ENCODE peak calls at places on chromosomes 6 and 20, in ten cellular contexts. One of them, this sample, is unnamed.

GRCh38 chr6:129186988-129187387 is 304.1 kb downstream of the LAMA2 start:
- DNase-seq in fibroblast of pulmonary artery: peak; percentile 84
- DNase-seq in gastrocnemius medialis: no peak
- DNase-seq in NB4: peak; percentile 32
- DNase-seq in uterus: no peak
- DNase-seq in HCT116: peak; percentile 73
- DNase-seq in cardiac muscle cell: no peak
- DNase-seq in AG04449: no peak
- DNase-seq in fibroblast of mammary gland: peak; percentile 93
- DNase-seq in colonic mucosa: no peak
- DNase-seq in this sample: peak; percentile 68

GRCh38 chr6:133241901-133242760 is 974 bp downstream of the EYA4 start:
- DNase-seq in gastrocnemius medialis: peak; percentile 55
- DNase-seq in fibroblast of pulmonary artery: peak; percentile 28
- DNase-seq in NB4: no peak
- DNase-seq in uterus: no peak
- DNase-seq in HCT116: no peak
- DNase-seq in fibroblast of mammary gland: peak; percentile 15
- DNase-seq in cardiac muscle cell: peak; percentile 43
- DNase-seq in AG04449: no peak
- DNase-seq in colonic mucosa: no peak
- DNase-seq in this sample: no peak

GRCh38 chr6:160887616-160888015 is 104.0 kb upstream of the MAP3K4 start:
- DNase-seq in colonic mucosa: no peak
- DNase-seq in fibroblast of pulmonary artery: no peak
- DNase-seq in uterus: no peak
- DNase-seq in gastrocnemius medialis: no peak
- DNase-seq in HCT116: no peak
- DNase-seq in fibroblast of mammary gland: no peak
- DNase-seq in NB4: no peak
- DNase-seq in AG04449: no peak
- DNase-seq in cardiac muscle cell: no peak
- DNase-seq in this sample: no peak

GRCh38 chr20:38131588-38132121 is 33.4 kb downstream of the TGM2 start:
- DNase-seq in uterus: peak; percentile 3
- DNase-seq in fibroblast of pulmonary artery: no peak
- DNase-seq in cardiac muscle cell: no peak
- DNase-seq in colonic mucosa: no peak
- DNase-seq in NB4: peak; percentile 24
- DNase-seq in fibroblast of mammary gland: no peak
- DNase-seq in gastrocnemius medialis: no peak
- DNase-seq in AG04449: no peak
- DNase-seq in HCT116: no peak
- DNase-seq in this sample: no peak

GRCh38 chr6:73694711-73695411 is 1.1 kb upstream of the CD109 start:
- DNase-seq in colonic mucosa: no peak
- DNase-seq in AG04449: no peak
- DNase-seq in uterus: peak; percentile 28
- DNase-seq in NB4: no peak
- DNase-seq in fibroblast of pulmonary artery: peak; percentile 56
- DNase-seq in cardiac muscle cell: no peak
- DNase-seq in fibroblast of mammary gland: peak; percentile 83
- DNase-seq in gastrocnemius medialis: no peak
- DNase-seq in HCT116: no peak
- DNase-seq in this sample: no peak

GRCh38 chr20:20731000-20731944 is 18.8 kb upstream of the RALGAPA2 start:
- DNase-seq in uterus: no peak
- DNase-seq in cardiac muscle cell: no peak
- DNase-seq in NB4: no peak
- DNase-seq in fibroblast of pulmonary artery: peak; percentile 39
- DNase-seq in colonic mucosa: no peak
- DNase-seq in AG04449: no peak
- DNase-seq in HCT116: no peak
- DNase-seq in fibroblast of mammary gland: peak; percentile 14
- DNase-seq in gastrocnemius medialis: no peak
- DNase-seq in this sample: no peak

GRCh38 chr20:3716195-3716834 is 3.9 kb upstream of the SIGLEC1 start:
- DNase-seq in NB4: peak; percentile 77
- DNase-seq in colonic mucosa: no peak
- DNase-seq in cardiac muscle cell: peak; percentile 64
- DNase-seq in fibroblast of mammary gland: peak; percentile 49
- DNase-seq in uterus: no peak
- DNase-seq in HCT116: peak; percentile 51
- DNase-seq in fibroblast of pulmonary artery: peak; percentile 67
- DNase-seq in AG04449: no peak
- DNase-seq in gastrocnemius medialis: no peak
- DNase-seq in this sample: no peak

GRCh38 chr20:32752458-32753250 is 9.4 kb upstream of the COMMD7 start:
- DNase-seq in gastrocnemius medialis: no peak
- DNase-seq in fibroblast of mammary gland: peak; percentile 89
- DNase-seq in HCT116: no peak
- DNase-seq in colonic mucosa: no peak
- DNase-seq in cardiac muscle cell: peak; percentile 49
- DNase-seq in NB4: peak; percentile 57
- DNase-seq in fibroblast of pulmonary artery: peak; percentile 48
- DNase-seq in AG04449: no peak
- DNase-seq in uterus: no peak
- DNase-seq in this sample: no peak

GRCh38 chr6:131808460-131809269 is 845 bp downstream of the ENPP1 start:
- DNase-seq in fibroblast of pulmonary artery: no peak
- DNase-seq in cardiac muscle cell: no peak
- DNase-seq in colonic mucosa: no peak
- DNase-seq in HCT116: no peak
- DNase-seq in gastrocnemius medialis: no peak
- DNase-seq in uterus: no peak
- DNase-seq in AG04449: no peak
- DNase-seq in fibroblast of mammary gland: no peak
- DNase-seq in NB4: no peak
- DNase-seq in this sample: no peak
- H3K4me3 ChIP-seq in fibroblast of pulmonary artery: peak overlapping the region; percentile 55
- H3K4me3 ChIP-seq in cardiac muscle cell: peak overlapping the region; percentile 55
- H3K4me3 ChIP-seq in colonic mucosa: peak overlapping the region; percentile 55
- H3K4me3 ChIP-seq in HCT116: peak overlapping the region; percentile 51
- H3K4me3 ChIP-seq in gastrocnemius medialis: peak overlapping the region; percentile 61
- H3K4me3 ChIP-seq in uterus: peak overlapping the region; percentile 85
- H3K4me3 ChIP-seq in AG04449: peak overlapping the region; percentile 65
- H3K4me3 ChIP-seq in fibroblast of mammary gland: peak overlapping the region; percentile 67
- H3K4me3 ChIP-seq in NB4: no peak overlapping the region
- H3K4me3 ChIP-seq in this sample: peak overlapping the region; percentile 63

GRCh38 chr6:112114577-112115223 is 27.3 kb downstream of the FAM229B start:
- DNase-seq in fibroblast of mammary gland: no peak
- DNase-seq in AG04449: no peak
- DNase-seq in colonic mucosa: no peak
- DNase-seq in fibroblast of pulmonary artery: no peak
- DNase-seq in HCT116: no peak
- DNase-seq in cardiac muscle cell: no peak
- DNase-seq in gastrocnemius medialis: no peak
- DNase-seq in uterus: no peak
- DNase-seq in NB4: no peak
- DNase-seq in this sample: no peak

GRCh38 chr6:112113918-112114317 is 26.5 kb downstream of the FAM229B start:
- DNase-seq in gastrocnemius medialis: no peak
- DNase-seq in fibroblast of pulmonary artery: no peak
- DNase-seq in cardiac muscle cell: no peak
- DNase-seq in HCT116: no peak
- DNase-seq in uterus: no peak
- DNase-seq in fibroblast of mammary gland: no peak
- DNase-seq in colonic mucosa: no peak
- DNase-seq in AG04449: no peak
- DNase-seq in NB4: no peak
- DNase-seq in this sample: peak; percentile 35

GRCh38 chr6:112118034-112118433 is 30.6 kb downstream of the FAM229B start:
- DNase-seq in fibroblast of mammary gland: no peak
- DNase-seq in uterus: no peak
- DNase-seq in colonic mucosa: no peak
- DNase-seq in fibroblast of pulmonary artery: no peak
- DNase-seq in AG04449: no peak
- DNase-seq in NB4: no peak
- DNase-seq in gastrocnemius medialis: no peak
- DNase-seq in cardiac muscle cell: no peak
- DNase-seq in HCT116: no peak
- DNase-seq in this sample: no peak

GRCh38 chr6:112117554-112117953 is 30.2 kb downstream of the FAM229B start:
- DNase-seq in fibroblast of pulmonary artery: peak; percentile 51
- DNase-seq in NB4: peak; percentile 54
- DNase-seq in AG04449: no peak
- DNase-seq in gastrocnemius medialis: no peak
- DNase-seq in uterus: no peak
- DNase-seq in HCT116: no peak
- DNase-seq in colonic mucosa: no peak
- DNase-seq in fibroblast of mammary gland: peak; percentile 33
- DNase-seq in cardiac muscle cell: no peak
- DNase-seq in this sample: no peak

GRCh38 chr6:112116215-112116614 is 28.8 kb downstream of the FAM229B start:
- DNase-seq in cardiac muscle cell: no peak
- DNase-seq in AG04449: no peak
- DNase-seq in fibroblast of mammary gland: no peak
- DNase-seq in NB4: no peak
- DNase-seq in HCT116: no peak
- DNase-seq in gastrocnemius medialis: no peak
- DNase-seq in uterus: no peak
- DNase-seq in fibroblast of pulmonary artery: no peak
- DNase-seq in colonic mucosa: no peak
- DNase-seq in this sample: no peak
- TF ChIP-seq CTCF in cardiac muscle cell: no peak
- TF ChIP-seq CTCF in AG04449: no peak
- TF ChIP-seq CTCF in fibroblast of mammary gland: no peak
- TF ChIP-seq CTCF in NB4: no peak
- TF ChIP-seq CTCF in HCT116: no peak
- TF ChIP-seq CTCF in gastrocnemius medialis: no peak
- TF ChIP-seq CTCF in uterus: no peak
- TF ChIP-seq CTCF in fibroblast of pulmonary artery: no peak
- TF ChIP-seq CTCF in colonic mucosa: no peak
- TF ChIP-seq CTCF in this sample: no peak

GRCh38 chr20:58514321-58515239 is 619 bp downstream of the APCDD1L start:
- DNase-seq in AG04449: no peak
- DNase-seq in fibroblast of pulmonary artery: no peak
- DNase-seq in NB4: no peak
- DNase-seq in uterus: no peak
- DNase-seq in HCT116: no peak
- DNase-seq in cardiac muscle cell: peak; percentile 12
- DNase-seq in fibroblast of mammary gland: peak; percentile 35
- DNase-seq in colonic mucosa: no peak
- DNase-seq in gastrocnemius medialis: no peak
- DNase-seq in this sample: no peak

GRCh38 chr20:58512808-58513552 is 2.2 kb downstream of the APCDD1L start:
- DNase-seq in colonic mucosa: no peak
- DNase-seq in uterus: no peak
- DNase-seq in NB4: no peak
- DNase-seq in AG04449: no peak
- DNase-seq in cardiac muscle cell: no peak
- DNase-seq in HCT116: no peak
- DNase-seq in fibroblast of mammary gland: no peak
- DNase-seq in fibroblast of pulmonary artery: no peak
- DNase-seq in gastrocnemius medialis: no peak
- DNase-seq in this sample: no peak

GRCh38 chr20:58511861-58512260 is 3.3 kb downstream of the APCDD1L start:
- DNase-seq in colonic mucosa: no peak
- DNase-seq in cardiac muscle cell: no peak
- DNase-seq in gastrocnemius medialis: no peak
- DNase-seq in fibroblast of mammary gland: no peak
- DNase-seq in NB4: no peak
- DNase-seq in fibroblast of pulmonary artery: peak; percentile 13
- DNase-seq in HCT116: no peak
- DNase-seq in AG04449: no peak
- DNase-seq in uterus: no peak
- DNase-seq in this sample: no peak

GRCh38 chr20:58515240-58516212 is at the start of gene APCDD1L:
- DNase-seq in fibroblast of pulmonary artery: peak; percentile 37
- DNase-seq in colonic mucosa: no peak
- DNase-seq in gastrocnemius medialis: no peak
- DNase-seq in uterus: no peak
- DNase-seq in AG04449: peak; percentile 41
- DNase-seq in HCT116: no peak
- DNase-seq in fibroblast of mammary gland: peak; percentile 69
- DNase-seq in cardiac muscle cell: no peak
- DNase-seq in NB4: no peak
- DNase-seq in this sample: peak; percentile 6

GRCh38 chr20:58513580-58514285 is 1.5 kb downstream of the APCDD1L start:
- DNase-seq in uterus: no peak
- DNase-seq in NB4: no peak
- DNase-seq in colonic mucosa: no peak
- DNase-seq in AG04449: no peak
- DNase-seq in cardiac muscle cell: no peak
- DNase-seq in fibroblast of mammary gland: no peak
- DNase-seq in gastrocnemius medialis: no peak
- DNase-seq in fibroblast of pulmonary artery: no peak
- DNase-seq in HCT116: no peak
- DNase-seq in this sample: no peak
- H3K4me3 ChIP-seq in uterus: no peak overlapping the region
- H3K4me3 ChIP-seq in NB4: no peak overlapping the region
- H3K4me3 ChIP-seq in colonic mucosa: no peak overlapping the region
- H3K4me3 ChIP-seq in AG04449: peak overlapping the region; percentile 78
- H3K4me3 ChIP-seq in cardiac muscle cell: no peak overlapping the region
- H3K4me3 ChIP-seq in fibroblast of mammary gland: peak overlapping the region; percentile 62
- H3K4me3 ChIP-seq in gastrocnemius medialis: no peak overlapping the region
- H3K4me3 ChIP-seq in fibroblast of pulmonary artery: no peak overlapping the region
- H3K4me3 ChIP-seq in HCT116: no peak overlapping the region
- H3K4me3 ChIP-seq in this sample: peak overlapping the region; percentile 45

GRCh38 chr20:48049171-48049570 is 263.9 kb upstream of the SULF2 start:
- DNase-seq in HCT116: no peak
- DNase-seq in AG04449: no peak
- DNase-seq in NB4: no peak
- DNase-seq in gastrocnemius medialis: no peak
- DNase-seq in cardiac muscle cell: no peak
- DNase-seq in uterus: no peak
- DNase-seq in colonic mucosa: no peak
- DNase-seq in fibroblast of pulmonary artery: no peak
- DNase-seq in fibroblast of mammary gland: no peak
- DNase-seq in this sample: no peak

GRCh38 chr20:48049631-48050030 is 264.4 kb upstream of the SULF2 start:
- DNase-seq in HCT116: no peak
- DNase-seq in fibroblast of mammary gland: no peak
- DNase-seq in cardiac muscle cell: no peak
- DNase-seq in colonic mucosa: no peak
- DNase-seq in NB4: no peak
- DNase-seq in AG04449: no peak
- DNase-seq in fibroblast of pulmonary artery: no peak
- DNase-seq in gastrocnemius medialis: no peak
- DNase-seq in uterus: no peak
- DNase-seq in this sample: no peak

GRCh38 chr20:48051810-48052491 is 266.7 kb upstream of the SULF2 start:
- DNase-seq in fibroblast of pulmonary artery: peak; percentile 92
- DNase-seq in colonic mucosa: no peak
- DNase-seq in uterus: no peak
- DNase-seq in HCT116: no peak
- DNase-seq in NB4: no peak
- DNase-seq in cardiac muscle cell: no peak
- DNase-seq in AG04449: peak; percentile 38
- DNase-seq in gastrocnemius medialis: no peak
- DNase-seq in fibroblast of mammary gland: peak; percentile 84
- DNase-seq in this sample: peak; percentile 72

GRCh38 chr20:48042628-48043027 is 257.3 kb upstream of the SULF2 start:
- DNase-seq in NB4: no peak
- DNase-seq in AG04449: no peak
- DNase-seq in cardiac muscle cell: no peak
- DNase-seq in fibroblast of mammary gland: no peak
- DNase-seq in colonic mucosa: no peak
- DNase-seq in uterus: no peak
- DNase-seq in HCT116: no peak
- DNase-seq in fibroblast of pulmonary artery: no peak
- DNase-seq in gastrocnemius medialis: no peak
- DNase-seq in this sample: no peak

DNA sequence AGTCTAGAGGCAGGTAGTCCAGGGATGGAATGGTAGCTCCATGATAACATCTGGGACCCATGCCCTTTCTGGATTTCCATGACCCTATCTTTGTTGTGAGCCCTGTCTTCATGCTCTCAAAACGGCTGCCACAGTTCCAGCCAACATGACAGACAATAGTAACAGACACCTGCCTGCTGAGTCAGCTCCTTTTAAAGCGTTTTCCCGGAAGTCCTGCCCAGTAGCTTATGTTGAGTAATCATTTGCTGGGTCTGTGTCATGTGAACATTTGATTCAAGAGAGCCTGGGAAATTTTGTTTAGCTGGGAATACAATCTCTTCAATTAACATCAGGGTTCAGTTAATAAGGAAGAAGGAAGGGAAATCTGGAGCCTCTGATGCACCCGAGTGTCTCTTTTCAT is 262.2 kb upstream of the SULF2 start:
- DNase-seq in colonic mucosa: no peak
- DNase-seq in HCT116: no peak
- DNase-seq in AG04449: no peak
- DNase-seq in fibroblast of pulmonary artery: peak; percentile 31
- DNase-seq in uterus: no peak
- DNase-seq in gastrocnemius medialis: no peak
- DNase-seq in NB4: peak; percentile 34
- DNase-seq in cardiac muscle cell: no peak
- DNase-seq in fibroblast of mammary gland: peak; percentile 51
- DNase-seq in this sample: no peak
- TF ChIP-seq CTCF in colonic mucosa: no peak
- TF ChIP-seq CTCF in HCT116: no peak
- TF ChIP-seq CTCF in AG04449: no peak
- TF ChIP-seq CTCF in fibroblast of pulmonary artery: no peak
- TF ChIP-seq CTCF in uterus: no peak
- TF ChIP-seq CTCF in gastrocnemius medialis: no peak
- TF ChIP-seq CTCF in NB4: no peak
- TF ChIP-seq CTCF in cardiac muscle cell: no peak
- TF ChIP-seq CTCF in fibroblast of mammary gland: no peak
- TF ChIP-seq CTCF in this sample: no peak

This sample was measured in astrocyte of the cerebellum.